ENCODE peak calls at places on chromosomes 1 and 21, in four cellular contexts. S is stimulated activated CD8-positive, alpha-beta memory T cell treated with anti-CD3 and anti-CD28 coated beads, Interleukin-15, amount 100 ng/mL, for 24 hours; C is GM12865; F is Jurkat, Clone E6-1. O is an unnamed sample.

GRCh38 chr1:91428182-91428798 is 23.7 kb upstream of the HFM1 start:
- DNase-seq in F (no peak), S (no peak), C (peak), O (no peak)

GRCh38 chr1:228150458-228151169 is 884 bp downstream of the GJC2 start:
- DNase-seq in S (no peak), F (no peak), C (no peak), O (peak)

GRCh38 chr1:65069186-65069585 is 78.8 kb upstream of the AK4 start:
- DNase-seq in F (no peak), S (no peak), C (no peak), O (no peak)

GRCh38 chr1:59506952-59507351 is 210.1 kb downstream of the FGGY start:
- DNase-seq in C (peak), S (no peak), F (no peak), O (no peak)

GRCh38 chr21:14581902-14582457 is 35.9 kb upstream of the SAMSN1 start:
- DNase-seq in C (no peak), F (no peak), S (no peak), O (no peak)

GRCh38 chr1:24801169-24801568 is 55.9 kb downstream of the CLIC4 start:
- DNase-seq in C (no peak), S (no peak), F (no peak), O (no peak)

GRCh38 chr1:232669981-232670763 is 40.2 kb upstream of the SIPA1L2 start:
- DNase-seq in F (no peak), S (no peak), C (no peak), O (no peak)

GRCh38 chr1:157040802-157041201 is 4.7 kb downstream of the ARHGEF11 start:
- DNase-seq in F (no peak), S (no peak), C (peak), O (no peak)

GRCh38 chr1:178871551-178872320 is 859 bp upstream of the ANGPTL1 start:
- DNase-seq in F (no peak), C (no peak), S (no peak), O (no peak)

GRCh38 chr1:232988572-232989040 is 38.2 kb downstream of the NTPCR start:
- DNase-seq in F (peak), C (no peak), S (no peak), O (peak)

GRCh38 chr1:155177192-155177917 is 3.7 kb downstream of the TRIM46 start:
- DNase-seq in S (no peak), F (no peak), C (no peak), O (peak)

GRCh38 chr1:8232036-8232757 is 85.7 kb upstream of the SLC45A1 start:
- DNase-seq in C (no peak), F (peak), S (no peak), O (no peak)

GRCh38 chr1:10204003-10204642 is 6.2 kb upstream of the KIF1B start:
- DNase-seq in C (no peak), S (no peak), F (no peak), O (no peak)

GRCh38 chr1:241079018-241079417 is 278.0 kb downstream of the RGS7 start:
- DNase-seq in S (no peak), C (no peak), F (no peak), O (no peak)

GRCh38 chr1:203667616-203668015 is 41.0 kb downstream of the ATP2B4 start:
- DNase-seq in S (no peak), C (no peak), F (no peak), O (no peak)

GRCh38 chr21:29715089-29715488 is 224.7 kb downstream of the GRIK1 start:
- DNase-seq in C (no peak), S (no peak), F (no peak), O (no peak)

GRCh38 chr1:164774819-164775654 is 216.1 kb downstream of the PBX1 start:
- DNase-seq in C (no peak), F (peak), S (no peak), O (no peak)

GRCh38 chr1:185483647-185484450 is 166.8 kb upstream of the IVNS1ABP start:
- DNase-seq in F (no peak), C (no peak), S (no peak), O (no peak)

GRCh38 chr1:84687703-84688460 is 2.4 kb downstream of the SSX2IP start:
- DNase-seq in F (no peak), S (no peak), C (no peak), O (no peak)

GRCh38 chr1:58783090-58783992 is 506 bp downstream of the JUN start:
- DNase-seq in C (peak), S (peak), F (peak), O (peak)

GRCh38 chr1:226209307-226210059 is 14.0 kb upstream of the MIXL1 start:
- DNase-seq in C (no peak), S (no peak), F (no peak), O (no peak)

GRCh38 chr21:36126621-36127110 is 8.2 kb upstream of the CBR3 start:
- DNase-seq in S (no peak), F (no peak), C (no peak), O (no peak)

GRCh38 chr1:90335566-90335965 is 340.7 kb downstream of the ZNF326 start:
- DNase-seq in S (no peak), F (no peak), C (no peak), O (no peak)

GRCh38 chr1:31182352-31182751 is 57.3 kb downstream of the NKAIN1 start:
- DNase-seq in C (peak), S (peak), F (peak), O (peak)

GRCh38 chr1:77824083-77824482 is 44.6 kb downstream of the MIGA1 start:
- DNase-seq in F (no peak), C (no peak), S (no peak), O (no peak)

GRCh38 chr1:44655609-44656008 is 18.7 kb downstream of the TMEM53 start:
- DNase-seq in F (no peak), C (peak), S (no peak), O (no peak)

GRCh38 chr1:242081446-242081845 is 82.5 kb upstream of the MAP1LC3C start:
- DNase-seq in S (no peak), C (no peak), F (no peak), O (no peak)

GRCh38 chr1:156963621-156964020 is 43.2 kb downstream of the LRRC71 start:
- DNase-seq in S (no peak), F (peak), C (peak), O (no peak)

GRCh38 chr1:214316597-214316996 is 35.6 kb downstream of the SMYD2 start:
- DNase-seq in S (no peak), C (no peak), F (no peak), O (no peak)

GRCh38 chr1:153429266-153430165 is 13.2 kb downstream of the S100A7A start:
- DNase-seq in C (no peak), S (no peak), F (no peak), O (peak)

GRCh38 chr1:110594466-110595076 is 11.6 kb downstream of the KCNA2 start:
- DNase-seq in F (no peak), C (peak), S (no peak), O (no peak)

GRCh38 chr1:175708787-175709186 is 34.6 kb downstream of the TNR start:
- DNase-seq in F (no peak), S (no peak), C (peak), O (no peak)

GRCh38 chr1:160722726-160723125 is 11.1 kb upstream of the CD48 start:
- DNase-seq in F (no peak), C (no peak), S (no peak), O (no peak)

GRCh38 chr1:153515504-153516394 is 20.0 kb downstream of the S100A6 start:
- DNase-seq in C (no peak), F (no peak), S (no peak), O (no peak)

GRCh38 chr21:14877581-14878228 is 187.1 kb downstream of the NRIP1 start:
- DNase-seq in C (peak), F (no peak), S (no peak), O (no peak)

GRCh38 chr1:34164510-34165381 is at the start of gene CSMD2:
- DNase-seq in C (no peak), S (no peak), F (no peak), O (no peak)

GRCh38 chr1:99969260-99969728 is 502 bp upstream of the SLC35A3 start:
- DNase-seq in S (no peak), C (no peak), F (peak), O (no peak)

GRCh38 chr1:236534164-236534651 is 10.4 kb downstream of the LGALS8 start:
- DNase-seq in S (no peak), F (no peak), C (no peak), O (no peak)

GRCh38 chr1:53619811-53620619 is 118.9 kb downstream of the GLIS1 start:
- DNase-seq in S (no peak), C (no peak), F (no peak), O (peak)

O was measured in coronary artery.